ENCODE peak calls at places on chromosomes 3 and 15, in six cellular contexts. One of them, this sample, is unnamed.

GRCh38 chr15:27686376-27686775 is 412.7 kb downstream of the OCA2 start:
- DNase-seq in NCI-H1092: no peak
- DNase-seq in ELF-1: no peak
- DNase-seq in stimulated activated effector memory CD8-positive, alpha-beta T cell treated with anti-CD3 and anti-CD28 coated beads, Interleukin-12 subunit alpha, Interleukin-12 subunit beta, amount 100 ng/mL, for 72 hours: no peak
- DNase-seq in non-pigmented ciliary epithelial cell: peak; percentile 54
- DNase-seq in stimulated activated CD8-positive, alpha-beta memory T cell treated with anti-CD3 and anti-CD28 coated beads, Interleukin-2, amount 100 ng/mL, for 1 hour: no peak
- DNase-seq in this sample: no peak

GRCh38 chr15:89383635-89384604 is 49.3 kb upstream of the POLG start:
- DNase-seq in NCI-H1092: peak; percentile 92
- DNase-seq in ELF-1: peak; percentile 30
- DNase-seq in stimulated activated effector memory CD8-positive, alpha-beta T cell treated with anti-CD3 and anti-CD28 coated beads, Interleukin-12 subunit alpha, Interleukin-12 subunit beta, amount 100 ng/mL, for 72 hours: no peak
- DNase-seq in non-pigmented ciliary epithelial cell: no peak
- DNase-seq in stimulated activated CD8-positive, alpha-beta memory T cell treated with anti-CD3 and anti-CD28 coated beads, Interleukin-2, amount 100 ng/mL, for 1 hour: no peak
- DNase-seq in this sample: peak; percentile 65

GRCh38 chr3:194141415-194142155 is 5.6 kb downstream of the HES1 start:
- DNase-seq in NCI-H1092: peak; percentile 91
- DNase-seq in ELF-1: peak; percentile 95
- DNase-seq in stimulated activated effector memory CD8-positive, alpha-beta T cell treated with anti-CD3 and anti-CD28 coated beads, Interleukin-12 subunit alpha, Interleukin-12 subunit beta, amount 100 ng/mL, for 72 hours: peak; percentile 34
- DNase-seq in non-pigmented ciliary epithelial cell: no peak
- DNase-seq in stimulated activated CD8-positive, alpha-beta memory T cell treated with anti-CD3 and anti-CD28 coated beads, Interleukin-2, amount 100 ng/mL, for 1 hour: no peak
- DNase-seq in this sample: peak; percentile 74

GRCh38 chr3:105365536-105366301 is 990 bp upstream of the ALCAM start:
- DNase-seq in NCI-H1092: peak; percentile 9
- DNase-seq in ELF-1: peak; percentile 43
- DNase-seq in stimulated activated effector memory CD8-positive, alpha-beta T cell treated with anti-CD3 and anti-CD28 coated beads, Interleukin-12 subunit alpha, Interleukin-12 subunit beta, amount 100 ng/mL, for 72 hours: no peak
- DNase-seq in non-pigmented ciliary epithelial cell: no peak
- DNase-seq in stimulated activated CD8-positive, alpha-beta memory T cell treated with anti-CD3 and anti-CD28 coated beads, Interleukin-2, amount 100 ng/mL, for 1 hour: no peak
- DNase-seq in this sample: no peak

GRCh38 chr3:161475905-161476304 is 20.7 kb upstream of the OTOL1 start:
- DNase-seq in NCI-H1092: no peak
- DNase-seq in ELF-1: no peak
- DNase-seq in stimulated activated effector memory CD8-positive, alpha-beta T cell treated with anti-CD3 and anti-CD28 coated beads, Interleukin-12 subunit alpha, Interleukin-12 subunit beta, amount 100 ng/mL, for 72 hours: no peak
- DNase-seq in non-pigmented ciliary epithelial cell: peak; percentile 35
- DNase-seq in stimulated activated CD8-positive, alpha-beta memory T cell treated with anti-CD3 and anti-CD28 coated beads, Interleukin-2, amount 100 ng/mL, for 1 hour: no peak
- DNase-seq in this sample: peak; percentile 53

GRCh38 chr15:48887144-48887543 is 9.2 kb downstream of the EID1 start:
- DNase-seq in NCI-H1092: no peak
- DNase-seq in ELF-1: no peak
- DNase-seq in stimulated activated effector memory CD8-positive, alpha-beta T cell treated with anti-CD3 and anti-CD28 coated beads, Interleukin-12 subunit alpha, Interleukin-12 subunit beta, amount 100 ng/mL, for 72 hours: no peak
- DNase-seq in non-pigmented ciliary epithelial cell: no peak
- DNase-seq in stimulated activated CD8-positive, alpha-beta memory T cell treated with anti-CD3 and anti-CD28 coated beads, Interleukin-2, amount 100 ng/mL, for 1 hour: no peak
- DNase-seq in this sample: no peak

GRCh38 chr3:25428003-25428861 is at the start of gene RARB:
- DNase-seq in NCI-H1092: peak; percentile 8
- DNase-seq in ELF-1: peak; percentile 92
- DNase-seq in stimulated activated effector memory CD8-positive, alpha-beta T cell treated with anti-CD3 and anti-CD28 coated beads, Interleukin-12 subunit alpha, Interleukin-12 subunit beta, amount 100 ng/mL, for 72 hours: no peak
- DNase-seq in non-pigmented ciliary epithelial cell: peak; percentile 96
- DNase-seq in stimulated activated CD8-positive, alpha-beta memory T cell treated with anti-CD3 and anti-CD28 coated beads, Interleukin-2, amount 100 ng/mL, for 1 hour: no peak
- DNase-seq in this sample: peak; percentile 47

GRCh38 chr3:178719036-178719635 is 182.9 kb downstream of the KCNMB2 start:
- DNase-seq in NCI-H1092: no peak
- DNase-seq in ELF-1: no peak
- DNase-seq in stimulated activated effector memory CD8-positive, alpha-beta T cell treated with anti-CD3 and anti-CD28 coated beads, Interleukin-12 subunit alpha, Interleukin-12 subunit beta, amount 100 ng/mL, for 72 hours: no peak
- DNase-seq in non-pigmented ciliary epithelial cell: no peak
- DNase-seq in stimulated activated CD8-positive, alpha-beta memory T cell treated with anti-CD3 and anti-CD28 coated beads, Interleukin-2, amount 100 ng/mL, for 1 hour: no peak
- DNase-seq in this sample: no peak

GRCh38 chr3:153289334-153289808 is 127.3 kb downstream of the RAP2B start:
- DNase-seq in NCI-H1092: no peak
- DNase-seq in ELF-1: no peak
- DNase-seq in stimulated activated effector memory CD8-positive, alpha-beta T cell treated with anti-CD3 and anti-CD28 coated beads, Interleukin-12 subunit alpha, Interleukin-12 subunit beta, amount 100 ng/mL, for 72 hours: no peak
- DNase-seq in non-pigmented ciliary epithelial cell: no peak
- DNase-seq in stimulated activated CD8-positive, alpha-beta memory T cell treated with anti-CD3 and anti-CD28 coated beads, Interleukin-2, amount 100 ng/mL, for 1 hour: no peak
- DNase-seq in this sample: peak; percentile 43

GRCh38 chr15:93709708-93710107 is 521.7 kb upstream of the MCTP2 start:
- DNase-seq in NCI-H1092: no peak
- DNase-seq in ELF-1: no peak
- DNase-seq in stimulated activated effector memory CD8-positive, alpha-beta T cell treated with anti-CD3 and anti-CD28 coated beads, Interleukin-12 subunit alpha, Interleukin-12 subunit beta, amount 100 ng/mL, for 72 hours: no peak
- DNase-seq in non-pigmented ciliary epithelial cell: no peak
- DNase-seq in stimulated activated CD8-positive, alpha-beta memory T cell treated with anti-CD3 and anti-CD28 coated beads, Interleukin-2, amount 100 ng/mL, for 1 hour: no peak
- DNase-seq in this sample: no peak

GRCh38 chr3:29644956-29645661 is 364.2 kb downstream of the RBMS3 start:
- DNase-seq in NCI-H1092: no peak
- DNase-seq in ELF-1: no peak
- DNase-seq in stimulated activated effector memory CD8-positive, alpha-beta T cell treated with anti-CD3 and anti-CD28 coated beads, Interleukin-12 subunit alpha, Interleukin-12 subunit beta, amount 100 ng/mL, for 72 hours: no peak
- DNase-seq in non-pigmented ciliary epithelial cell: no peak
- DNase-seq in stimulated activated CD8-positive, alpha-beta memory T cell treated with anti-CD3 and anti-CD28 coated beads, Interleukin-2, amount 100 ng/mL, for 1 hour: no peak
- DNase-seq in this sample: no peak

GRCh38 chr15:90212221-90213079 is 11.3 kb downstream of the SEMA4B start:
- DNase-seq in NCI-H1092: no peak
- DNase-seq in ELF-1: no peak
- DNase-seq in stimulated activated effector memory CD8-positive, alpha-beta T cell treated with anti-CD3 and anti-CD28 coated beads, Interleukin-12 subunit alpha, Interleukin-12 subunit beta, amount 100 ng/mL, for 72 hours: no peak
- DNase-seq in non-pigmented ciliary epithelial cell: no peak
- DNase-seq in stimulated activated CD8-positive, alpha-beta memory T cell treated with anti-CD3 and anti-CD28 coated beads, Interleukin-2, amount 100 ng/mL, for 1 hour: no peak
- DNase-seq in this sample: no peak

GRCh38 chr3:115341208-115341607 is 194.1 kb upstream of the ZBTB20 start:
- DNase-seq in NCI-H1092: no peak
- DNase-seq in ELF-1: no peak
- DNase-seq in stimulated activated effector memory CD8-positive, alpha-beta T cell treated with anti-CD3 and anti-CD28 coated beads, Interleukin-12 subunit alpha, Interleukin-12 subunit beta, amount 100 ng/mL, for 72 hours: no peak
- DNase-seq in non-pigmented ciliary epithelial cell: peak; percentile 55
- DNase-seq in stimulated activated CD8-positive, alpha-beta memory T cell treated with anti-CD3 and anti-CD28 coated beads, Interleukin-2, amount 100 ng/mL, for 1 hour: no peak
- DNase-seq in this sample: no peak

GRCh38 chr3:176953106-176954080 is 243.9 kb downstream of the TBL1XR1 start:
- DNase-seq in NCI-H1092: peak; percentile 35
- DNase-seq in ELF-1: no peak
- DNase-seq in stimulated activated effector memory CD8-positive, alpha-beta T cell treated with anti-CD3 and anti-CD28 coated beads, Interleukin-12 subunit alpha, Interleukin-12 subunit beta, amount 100 ng/mL, for 72 hours: no peak
- DNase-seq in non-pigmented ciliary epithelial cell: no peak
- DNase-seq in stimulated activated CD8-positive, alpha-beta memory T cell treated with anti-CD3 and anti-CD28 coated beads, Interleukin-2, amount 100 ng/mL, for 1 hour: no peak
- DNase-seq in this sample: no peak

This sample was measured in pons.